ENCODE peak calls at places on chromosomes 1 and 21, in five cellular contexts. S is activated T-cell treated with anti-CD3 and anti-CD28 coated beads for 1 hour; V is globus pallidus; X is CD4-positive, CD25-positive, alpha-beta regulatory T cell; T is NCI-H2171 treated with DMSO at 0.1 percent for 48 hours. F is an unnamed sample.

GRCh38 chr1:199122532-199123311 is 483.9 kb downstream of the PTPRC start:
- DNase-seq in S (no peak), V (no peak), X (no peak), T (no peak), F (no peak)

GRCh38 chr1:171590022-171590421 is 32.0 kb upstream of the MYOCOS start:
- DNase-seq in S (no peak), V (no peak), X (no peak), T (no peak), F (no peak)

GRCh38 chr1:234933475-234933874 is 195.2 kb downstream of the TOMM20 start:
- DNase-seq in S (no peak), V (no peak), X (no peak), T (no peak), F (no peak)

GRCh38 chr1:3053366-3053980 is 15.5 kb upstream of the PRDM16 start:
- DNase-seq in S (no peak), V (no peak), X (no peak), T (no peak), F (no peak)

GRCh38 chr1:194045416-194045815 is 859.0 kb upstream of the B3GALT2 start:
- DNase-seq in S (no peak), V (no peak), X (no peak), T (no peak), F (no peak)

GRCh38 chr1:166479052-166479631 is 312.3 kb upstream of the FAM78B start:
- DNase-seq in S (peak; percentile 47), V (no peak), X (peak; percentile 37), T (peak; percentile 42), F (peak; percentile 55)

GRCh38 chr21:15112858-15113257 is 48.1 kb upstream of the NRIP1 start:
- DNase-seq in S (no peak), V (no peak), X (no peak), T (no peak), F (no peak)

GRCh38 chr1:219772265-219773036 is 155.9 kb downstream of the SLC30A10 start:
- DNase-seq in S (no peak), V (no peak), X (no peak), T (no peak), F (no peak)